ENCODE peak calls at places on chromosome 9, in nine cellular contexts. One of them, this sample, is unnamed.

GRCh38 chr9:90432951-90433350 is 209.7 kb downstream of the DIRAS2 start:
- DNase-seq in NCI-H1436 treated with DMSO at 0.1 percent for 48 hours: no peak
- DNase-seq in left cardiac atrium: no peak
- DNase-seq in fibroblast of the conjunctiva: no peak
- DNase-seq in left colon: no peak
- DNase-seq in body of pancreas: no peak
- DNase-seq in GDM1: no peak
- DNase-seq in upper lobe of left lung: no peak
- DNase-seq in EL: no peak
- DNase-seq in this sample: no peak

GRCh38 chr9:92894711-92895362 is 17.0 kb upstream of the ZNF484 start:
- DNase-seq in NCI-H1436 treated with DMSO at 0.1 percent for 48 hours: no peak
- DNase-seq in left cardiac atrium: no peak
- DNase-seq in fibroblast of the conjunctiva: no peak
- DNase-seq in left colon: no peak
- DNase-seq in body of pancreas: no peak
- DNase-seq in GDM1: no peak
- DNase-seq in upper lobe of left lung: no peak
- DNase-seq in EL: no peak
- DNase-seq in this sample: no peak

GRCh38 chr9:89886281-89886700 is 281.5 kb downstream of the GADD45G start:
- DNase-seq in NCI-H1436 treated with DMSO at 0.1 percent for 48 hours: no peak
- DNase-seq in left cardiac atrium: no peak
- DNase-seq in fibroblast of the conjunctiva: no peak
- DNase-seq in left colon: no peak
- DNase-seq in body of pancreas: no peak
- DNase-seq in GDM1: no peak
- DNase-seq in upper lobe of left lung: no peak
- DNase-seq in EL: no peak
- DNase-seq in this sample: no peak

GRCh38 chr9:100428871-100429654 is 2.1 kb downstream of the MSANTD3 start:
- DNase-seq in NCI-H1436 treated with DMSO at 0.1 percent for 48 hours: no peak
- DNase-seq in left cardiac atrium: no peak
- DNase-seq in fibroblast of the conjunctiva: peak
- DNase-seq in left colon: no peak
- DNase-seq in body of pancreas: no peak
- DNase-seq in GDM1: no peak
- DNase-seq in upper lobe of left lung: no peak
- DNase-seq in EL: peak
- DNase-seq in this sample: peak

GRCh38 chr9:128550770-128551651 is 1.4 kb upstream of the SPTAN1 start:
- DNase-seq in NCI-H1436 treated with DMSO at 0.1 percent for 48 hours: no peak
- DNase-seq in left cardiac atrium: peak
- DNase-seq in fibroblast of the conjunctiva: no peak
- DNase-seq in left colon: peak
- DNase-seq in body of pancreas: no peak
- DNase-seq in GDM1: no peak
- DNase-seq in upper lobe of left lung: no peak
- DNase-seq in EL: peak
- DNase-seq in this sample: peak

GRCh38 chr9:121714873-121715272 is 63.4 kb downstream of the DAB2IP start:
- DNase-seq in NCI-H1436 treated with DMSO at 0.1 percent for 48 hours: no peak
- DNase-seq in left cardiac atrium: no peak
- DNase-seq in fibroblast of the conjunctiva: no peak
- DNase-seq in left colon: no peak
- DNase-seq in body of pancreas: no peak
- DNase-seq in GDM1: no peak
- DNase-seq in upper lobe of left lung: no peak
- DNase-seq in EL: no peak
- DNase-seq in this sample: no peak

GRCh38 chr9:95762322-95762721 is 113.2 kb upstream of the ERCC6L2 start:
- DNase-seq in NCI-H1436 treated with DMSO at 0.1 percent for 48 hours: no peak
- DNase-seq in left cardiac atrium: no peak
- DNase-seq in fibroblast of the conjunctiva: no peak
- DNase-seq in left colon: no peak
- DNase-seq in body of pancreas: no peak
- DNase-seq in GDM1: no peak
- DNase-seq in upper lobe of left lung: no peak
- DNase-seq in EL: no peak
- DNase-seq in this sample: no peak

GRCh38 chr9:129996161-129996849 is 46.7 kb downstream of the FNBP1 start:
- DNase-seq in NCI-H1436 treated with DMSO at 0.1 percent for 48 hours: no peak
- DNase-seq in left cardiac atrium: no peak
- DNase-seq in fibroblast of the conjunctiva: peak
- DNase-seq in left colon: no peak
- DNase-seq in body of pancreas: no peak
- DNase-seq in GDM1: no peak
- DNase-seq in upper lobe of left lung: no peak
- DNase-seq in EL: no peak
- DNase-seq in this sample: no peak

GRCh38 chr9:11241779-11242178 is 629.0 kb upstream of the PTPRD start:
- DNase-seq in NCI-H1436 treated with DMSO at 0.1 percent for 48 hours: no peak
- DNase-seq in left cardiac atrium: no peak
- DNase-seq in fibroblast of the conjunctiva: no peak
- DNase-seq in left colon: no peak
- DNase-seq in body of pancreas: no peak
- DNase-seq in GDM1: no peak
- DNase-seq in upper lobe of left lung: no peak
- DNase-seq in EL: no peak
- DNase-seq in this sample: no peak

GRCh38 chr9:35645736-35646582 is 4.8 kb downstream of the SIT1 start:
- DNase-seq in NCI-H1436 treated with DMSO at 0.1 percent for 48 hours: no peak
- DNase-seq in left cardiac atrium: peak
- DNase-seq in fibroblast of the conjunctiva: peak
- DNase-seq in left colon: peak
- DNase-seq in body of pancreas: peak
- DNase-seq in GDM1: peak
- DNase-seq in upper lobe of left lung: peak
- DNase-seq in EL: no peak
- DNase-seq in this sample: no peak

GRCh38 chr9:69470186-69470977 is 145.4 kb downstream of the ENTREP1 start:
- DNase-seq in NCI-H1436 treated with DMSO at 0.1 percent for 48 hours: no peak
- DNase-seq in left cardiac atrium: no peak
- DNase-seq in fibroblast of the conjunctiva: no peak
- DNase-seq in left colon: peak
- DNase-seq in body of pancreas: no peak
- DNase-seq in GDM1: no peak
- DNase-seq in upper lobe of left lung: no peak
- DNase-seq in EL: no peak
- DNase-seq in this sample: no peak

GRCh38 chr9:24602687-24603352 is 57.1 kb upstream of the IZUMO3 start:
- DNase-seq in NCI-H1436 treated with DMSO at 0.1 percent for 48 hours: no peak
- DNase-seq in left cardiac atrium: no peak
- DNase-seq in fibroblast of the conjunctiva: peak
- DNase-seq in left colon: no peak
- DNase-seq in body of pancreas: no peak
- DNase-seq in GDM1: no peak
- DNase-seq in upper lobe of left lung: no peak
- DNase-seq in EL: no peak
- DNase-seq in this sample: peak